ENCODE peak calls at places on chromosomes 16 and 17, in ten cellular contexts. X, U, O, B, G, H, I, K, C and R are unnamed samples.

GRCh38 chr16:81833751-81834150 is 54.7 kb downstream of the PLCG2 start:
- DNase-seq in X (no peak), U (no peak), O (no peak), B (no peak), G (no peak), H (no peak), I (no peak), K (no peak), C (no peak), R (no peak)

GRCh38 chr17:32302037-32302436 is 36.4 kb downstream of the RHBDL3 start:
- DNase-seq in X (no peak), U (no peak), O (no peak), B (no peak), G (no peak), H (no peak), I (peak; percentile 31), K (no peak), C (no peak), R (no peak)

GRCh38 chr17:29590979-29591736 is 1.7 kb upstream of the GIT1 start:
- DNase-seq in X (peak; percentile 69), U (peak; percentile 84), O (no peak), B (peak; percentile 61), G (no peak), H (no peak), I (peak; percentile 92), K (no peak), C (peak; percentile 54), R (no peak)

GRCh38 chr16:87936375-87937230 is at the start of gene CA5A:
- DNase-seq in X (no peak), U (no peak), O (no peak), B (no peak), G (no peak), H (no peak), I (no peak), K (no peak), C (no peak), R (no peak)

GRCh38 chr17:37710344-37710886 is 34.4 kb downstream of the HNF1B start:
- DNase-seq in X (no peak), U (peak; percentile 77), O (peak; percentile 80), B (peak; percentile 51), G (no peak), H (no peak), I (peak; percentile 83), K (no peak), C (peak; percentile 43), R (no peak)

GRCh38 chr17:76264755-76265623 is at the start of gene UBALD2:
- DNase-seq in X (peak; percentile 99), U (peak; percentile 100), O (peak; percentile 99), B (peak; percentile 100), G (peak; percentile 99), H (peak; percentile 100), I (peak; percentile 99), K (peak; percentile 96), C (peak; percentile 96), R (peak; percentile 98)

GRCh38 chr16:81901483-81901882 is 109.8 kb downstream of the SDR42E1 start:
- DNase-seq in X (no peak), U (no peak), O (peak; percentile 48), B (no peak), G (no peak), H (no peak), I (peak; percentile 1), K (no peak), C (no peak), R (no peak)

GRCh38 chr17:69900829-69901228 is 174.2 kb upstream of the KCNJ16 start:
- DNase-seq in X (no peak), U (no peak), O (no peak), B (peak; percentile 64), G (no peak), H (no peak), I (no peak), K (no peak), C (no peak), R (no peak)

GRCh38 chr16:83983491-83983890 is 15.4 kb downstream of the NECAB2 start:
- DNase-seq in X (no peak), U (peak; percentile 44), O (no peak), B (no peak), G (no peak), H (no peak), I (no peak), K (no peak), C (no peak), R (no peak)

GRCh38 chr17:3502466-3502865 is 26.7 kb downstream of the ASPA start:
- DNase-seq in X (no peak), U (no peak), O (no peak), B (no peak), G (no peak), H (no peak), I (no peak), K (no peak), C (no peak), R (no peak)

GRCh38 chr17:2309338-2310143 is 5.8 kb downstream of the SRR start:
- DNase-seq in X (no peak), U (peak; percentile 20), O (no peak), B (peak; percentile 59), G (no peak), H (no peak), I (no peak), K (no peak), C (no peak), R (no peak)

GRCh38 chr17:9522074-9522473 is 53.5 kb downstream of the STX8 start:
- DNase-seq in X (no peak), U (peak; percentile 53), O (no peak), B (no peak), G (no peak), H (no peak), I (peak; percentile 3), K (no peak), C (peak; percentile 15), R (no peak)

GRCh38 chr16:11526921-11527320 is 59.8 kb downstream of the LITAF start:
- DNase-seq in X (no peak), U (no peak), O (no peak), B (no peak), G (no peak), H (peak; percentile 74), I (peak; percentile 76), K (no peak), C (peak; percentile 65), R (no peak)

GRCh38 chr17:64497565-64498035 is 746 bp upstream of the POLG2 start:
- DNase-seq in X (no peak), U (no peak), O (no peak), B (no peak), G (no peak), H (no peak), I (peak; percentile 47), K (no peak), C (no peak), R (no peak)

GRCh38 chr17:42509916-42510315 is 26.1 kb upstream of the NAGLU start:
- DNase-seq in X (no peak), U (no peak), O (no peak), B (no peak), G (no peak), H (no peak), I (no peak), K (no peak), C (no peak), R (no peak)

GRCh38 chr17:7441202-7441705 is 1.9 kb downstream of the FGF11 start:
- DNase-seq in X (no peak), U (peak; percentile 35), O (no peak), B (no peak), G (no peak), H (no peak), I (no peak), K (no peak), C (no peak), R (no peak)

GRCh38 chr17:21218101-21218500 is 4.1 kb upstream of the TMEM11 start:
- DNase-seq in X (peak; percentile 60), U (no peak), O (no peak), B (no peak), G (no peak), H (no peak), I (peak; percentile 6), K (no peak), C (no peak), R (no peak)

GRCh38 chr17:48740537-48740936 is 12.0 kb upstream of the HOXB13 start:
- DNase-seq in X (no peak), U (no peak), O (no peak), B (no peak), G (no peak), H (no peak), I (no peak), K (no peak), C (no peak), R (no peak)

GRCh38 chr16:3819741-3820724 is 60.5 kb downstream of the CREBBP start:
- DNase-seq in X (no peak), U (peak; percentile 93), O (no peak), B (no peak), G (no peak), H (no peak), I (peak; percentile 99), K (peak; percentile 48), C (no peak), R (no peak)

GRCh38 chr17:1485748-1486376 is 6.6 kb downstream of the MYO1C start:
- DNase-seq in X (peak; percentile 76), U (peak; percentile 65), O (peak; percentile 62), B (peak; percentile 83), G (peak; percentile 36), H (peak; percentile 89), I (peak; percentile 59), K (no peak), C (peak; percentile 46), R (peak; percentile 66)

GRCh38 chr17:21209511-21210175 is 4.3 kb downstream of the TMEM11 start:
- DNase-seq in X (no peak), U (no peak), O (peak; percentile 64), B (peak; percentile 36), G (no peak), H (no peak), I (no peak), K (no peak), C (no peak), R (no peak)

GRCh38 chr17:44066204-44066930 is at the start of gene LSM12:
- DNase-seq in X (peak; percentile 92), U (peak; percentile 82), O (peak; percentile 93), B (peak; percentile 89), G (peak; percentile 79), H (peak; percentile 93), I (peak; percentile 97), K (no peak), C (peak; percentile 94), R (peak; percentile 86)